ENCODE peak calls at places on chromosome 19, in seven cellular contexts. N, T, O, J, Q, F and Y are unnamed samples.

GRCh38 chr19:38852231-38853044 is 2.7 kb upstream of the HNRNPL start:
- DNase-seq in N (peak), T (peak), O (peak), J (peak), Q (peak), F (peak), Y (peak)

GRCh38 chr19:49637865-49638350 is 2.0 kb downstream of the RRAS start:
- DNase-seq in N (peak), T (peak), O (peak), J (peak), Q (peak), F (no peak), Y (peak)

GRCh38 chr19:28504727-28505126 is 708.2 kb downstream of the UQCRFS1 start:
- DNase-seq in N (no peak), T (no peak), O (no peak), J (no peak), Q (no peak), F (no peak), Y (no peak)

GRCh38 chr19:46015080-46015960 is 7.5 kb downstream of the PGLYRP1 start:
- DNase-seq in N (peak), T (peak), O (no peak), J (peak), Q (peak), F (peak), Y (no peak)

GRCh38 chr19:10259162-10259905 is 7.3 kb downstream of the MRPL4 start:
- DNase-seq in N (peak), T (peak), O (peak), J (peak), Q (peak), F (peak), Y (peak)

GRCh38 chr19:14272623-14273022 is 66.7 kb upstream of the ADGRL1 start:
- DNase-seq in N (no peak), T (no peak), O (no peak), J (no peak), Q (no peak), F (no peak), Y (no peak)

GRCh38 chr19:41998246-41999020 is 4.4 kb upstream of the ATP1A3 start:
- DNase-seq in N (peak), T (peak), O (no peak), J (peak), Q (no peak), F (peak), Y (no peak)

GRCh38 chr19:35436477-35437141 is 11.4 kb upstream of the FFAR2 start:
- DNase-seq in N (peak), T (peak), O (peak), J (no peak), Q (peak), F (peak), Y (no peak)

GRCh38 chr19:28961772-28962500 is 251.0 kb downstream of the UQCRFS1 start:
- DNase-seq in N (peak), T (peak), O (no peak), J (no peak), Q (no peak), F (no peak), Y (no peak)

GRCh38 chr19:38700350-38700932 is 43.8 kb downstream of the CAPN12 start:
- DNase-seq in N (no peak), T (no peak), O (no peak), J (no peak), Q (no peak), F (no peak), Y (no peak)

GRCh38 chr19:43532571-43532961 is 422 bp upstream of the ZNF575 start:
- DNase-seq in N (peak), T (no peak), O (no peak), J (peak), Q (no peak), F (peak), Y (no peak)

GRCh38 chr19:49689133-49690072 is at the start of gene ADM5:
- DNase-seq in N (peak), T (no peak), O (no peak), J (peak), Q (peak), F (peak), Y (no peak)

GRCh38 chr19:8307400-8307964 is 676 bp downstream of the CD320 start:
- DNase-seq in N (no peak), T (no peak), O (no peak), J (no peak), Q (no peak), F (no peak), Y (no peak)

GRCh38 chr19:13917888-13918406 is 11.9 kb downstream of the CC2D1A start:
- DNase-seq in N (no peak), T (no peak), O (no peak), J (no peak), Q (no peak), F (no peak), Y (no peak)

GRCh38 chr19:47891622-47891922 is 5.5 kb upstream of the SULT2A1 start:
- DNase-seq in N (no peak), T (no peak), O (no peak), J (no peak), Q (peak), F (no peak), Y (no peak)

GRCh38 chr19:3028305-3029069 is 593 bp downstream of the TLE2 start:
- DNase-seq in N (no peak), T (no peak), O (no peak), J (peak), Q (no peak), F (no peak), Y (no peak)

GRCh38 chr19:45250832-45251451 is at the start of gene MARK4:
- DNase-seq in N (peak), T (peak), O (no peak), J (peak), Q (peak), F (peak), Y (peak)

GRCh38 chr19:33303791-33304759 is 1.7 kb upstream of the CEBPA start:
- DNase-seq in N (no peak), T (peak), O (no peak), J (peak), Q (peak), F (no peak), Y (no peak)

GRCh38 chr19:28019901-28020300 is 1193.0 kb downstream of the UQCRFS1 start:
- DNase-seq in N (no peak), T (peak), O (no peak), J (no peak), Q (no peak), F (no peak), Y (no peak)

GRCh38 chr19:42412661-42413076 is 14.5 kb downstream of the LIPE start:
- DNase-seq in N (no peak), T (no peak), O (no peak), J (no peak), Q (no peak), F (no peak), Y (no peak)

GRCh38 chr19:16944626-16945363 is 56.0 kb downstream of the F2RL3 start:
- DNase-seq in N (no peak), T (no peak), O (no peak), J (no peak), Q (no peak), F (no peak), Y (no peak)

GRCh38 chr19:16160943-16161560 is 12.3 kb downstream of the CIB3 start:
- DNase-seq in N (peak), T (peak), O (peak), J (no peak), Q (no peak), F (peak), Y (no peak)

GRCh38 chr19:29259153-29259552 is 46.2 kb upstream of the UQCRFS1 start:
- DNase-seq in N (peak), T (no peak), O (no peak), J (no peak), Q (no peak), F (no peak), Y (no peak)

GRCh38 chr19:49585023-49585422 is 3.9 kb downstream of the PRRG2 start:
- DNase-seq in N (no peak), T (no peak), O (no peak), J (no peak), Q (no peak), F (no peak), Y (no peak)

GRCh38 chr19:45215391-45216191 is 29.6 kb downstream of the EXOC3L2 start:
- DNase-seq in N (peak), T (no peak), O (no peak), J (peak), Q (no peak), F (no peak), Y (no peak)

GRCh38 chr19:3509566-3509989 is 3.5 kb downstream of the FZR1 start:
- DNase-seq in N (peak), T (peak), O (peak), J (peak), Q (no peak), F (no peak), Y (no peak)

GRCh38 chr19:43624933-43625332 is 5.5 kb upstream of the ZNF428 start:
- DNase-seq in N (no peak), T (no peak), O (no peak), J (peak), Q (peak), F (peak), Y (peak)

GRCh38 chr19:6886272-6886671 is 1.1 kb upstream of the ADGRE1 start:
- DNase-seq in N (no peak), T (no peak), O (no peak), J (no peak), Q (no peak), F (no peak), Y (no peak)

GRCh38 chr19:58356236-58356970 is 3.1 kb upstream of the A1BG start:
- DNase-seq in N (no peak), T (peak), O (no peak), J (peak), Q (no peak), F (peak), Y (no peak)

GRCh38 chr19:18253716-18254115 is 20.5 kb downstream of the IQCN start:
- DNase-seq in N (peak), T (no peak), O (no peak), J (no peak), Q (peak), F (no peak), Y (no peak)

GRCh38 chr19:1026189-1027019 is at the start of gene CNN2:
- DNase-seq in N (peak), T (peak), O (peak), J (peak), Q (peak), F (peak), Y (no peak)

GRCh38 chr19:1860133-1860775 is 3.1 kb downstream of the KLF16 start:
- DNase-seq in N (peak), T (peak), O (no peak), J (no peak), Q (peak), F (peak), Y (no peak)

GRCh38 chr19:58511353-58512208 is at the start of gene SLC27A5:
- DNase-seq in N (no peak), T (no peak), O (no peak), J (peak), Q (peak), F (no peak), Y (no peak)

GRCh38 chr19:4369109-4369887 is 25.9 kb downstream of the MPND start:
- DNase-seq in N (peak), T (peak), O (peak), J (peak), Q (peak), F (peak), Y (no peak)

GRCh38 chr19:15129856-15130580 is 22.8 kb downstream of the SYDE1 start:
- DNase-seq in N (no peak), T (no peak), O (no peak), J (no peak), Q (no peak), F (peak), Y (no peak)